ENCODE peak calls at places on chromosomes 3 and 15, in six cellular contexts. O is Karpas-422; V is upper lobe of left lung; C is CD8-positive, alpha-beta memory T cell; Z is WERI-Rb-1; B is right atrium auricular region. D is an unnamed sample.

GRCh38 chr15:60358935-60359672 is 38.7 kb downstream of the ANXA2 start:
- DNase-seq in O (no peak), V (no peak), B (no peak), Z (no peak), C (no peak), D (no peak)

GRCh38 chr3:194204036-194204792 is 68.3 kb downstream of the HES1 start:
- DNase-seq in V (no peak), Z (no peak), B (no peak), O (no peak), C (no peak), D (peak)

GRCh38 chr3:111764645-111765091 is 94.4 kb upstream of the PHLDB2 start:
- DNase-seq in B (no peak), C (no peak), V (no peak), Z (no peak), O (no peak), D (no peak)

GRCh38 chr15:43251185-43251862 is 15.4 kb downstream of the TGM5 start:
- DNase-seq in O (no peak), B (no peak), Z (no peak), V (no peak), C (no peak), D (no peak)

GRCh38 chr3:30135190-30135589 is 471.2 kb upstream of the TGFBR2 start:
- DNase-seq in B (no peak), C (no peak), Z (no peak), O (no peak), V (no peak), D (no peak)

GRCh38 chr15:56244811-56245576 is 1.3 kb upstream of the RFX7 start:
- DNase-seq in O (peak), V (no peak), Z (peak), C (peak), B (no peak), D (peak)

GRCh38 chr3:27507515-27508266 is 23.5 kb upstream of the SLC4A7 start:
- DNase-seq in B (no peak), C (no peak), V (peak), O (peak), Z (no peak), D (no peak)

GRCh38 chr15:93477721-93478120 is 388.7 kb upstream of the RGMA start:
- DNase-seq in V (peak), C (no peak), Z (no peak), O (no peak), B (no peak), D (peak)

GRCh38 chr15:59208850-59209249 is 2.2 kb downstream of the LDHAL6B start:
- DNase-seq in C (no peak), O (no peak), B (no peak), Z (no peak), V (no peak), D (no peak)

GRCh38 chr15:58477228-58477627 is 45.4 kb downstream of the LIPC start:
- DNase-seq in O (no peak), B (no peak), Z (no peak), C (no peak), V (no peak), D (no peak)

GRCh38 chr15:94968133-94968532 is 736.8 kb downstream of the MCTP2 start:
- DNase-seq in B (no peak), V (no peak), C (no peak), O (no peak), Z (no peak), D (no peak)

GRCh38 chr3:189967254-189967865 is 153.3 kb downstream of the P3H2 start:
- DNase-seq in O (peak), Z (no peak), V (no peak), C (peak), B (no peak), D (no peak)

GRCh38 chr3:184727357-184728060 is 15.6 kb upstream of the MAGEF1 start:
- DNase-seq in B (peak), C (peak), O (peak), Z (peak), V (peak), D (no peak)

GRCh38 chr15:58377193-58377592 is 54.6 kb upstream of the LIPC start:
- DNase-seq in V (no peak), C (no peak), O (no peak), B (no peak), Z (no peak), D (no peak)

GRCh38 chr15:76973906-76974305 is 21.0 kb upstream of the PSTPIP1 start:
- DNase-seq in C (no peak), Z (no peak), V (no peak), B (no peak), O (no peak), D (no peak)

GRCh38 chr3:55343486-55344357 is 143.4 kb downstream of the WNT5A start:
- DNase-seq in Z (no peak), V (no peak), O (no peak), B (no peak), C (no peak), D (no peak)

GRCh38 chr15:63041402-63041977 is 1.1 kb upstream of the TPM1 start:
- DNase-seq in B (no peak), Z (no peak), V (no peak), O (no peak), C (no peak), D (no peak)
- H3K4me3 ChIP-seq in B (peak), Z (peak), V (peak), O (no peak), C (no peak), D (peak)

GRCh38 chr3:17752851-17753250 is 10.4 kb upstream of the TBC1D5 start:
- DNase-seq in O (no peak), Z (no peak), B (no peak), V (no peak), C (no peak), D (no peak)

GRCh38 chr3:17755836-17756235 is 13.4 kb upstream of the TBC1D5 start:
- DNase-seq in B (no peak), V (no peak), C (no peak), Z (no peak), O (no peak), D (no peak)

GRCh38 chr3:17752441-17752840 is 10.0 kb upstream of the TBC1D5 start:
- DNase-seq in B (no peak), Z (no peak), O (no peak), V (no peak), C (no peak), D (no peak)

GRCh38 chr3:17749705-17750293 is 7.4 kb upstream of the TBC1D5 start:
- DNase-seq in O (no peak), C (no peak), B (no peak), Z (no peak), V (no peak), D (no peak)

GRCh38 chr3:17753271-17753992 is 11.0 kb upstream of the TBC1D5 start:
- DNase-seq in V (no peak), B (no peak), C (no peak), Z (no peak), O (no peak), D (no peak)
- H3K27ac ChIP-seq in V (no peak), B (no peak), C (no peak), Z (no peak), O (no peak), D (no peak)

GRCh38 chr3:174016186-174016585 is 618.6 kb downstream of the NLGN1 start:
- DNase-seq in B (no peak), C (no peak), Z (no peak), V (no peak), O (no peak), D (no peak)

GRCh38 chr3:174010902-174011301 is 613.4 kb downstream of the NLGN1 start:
- DNase-seq in Z (no peak), V (no peak), C (no peak), B (no peak), O (no peak), D (no peak)
- H3K4me3 ChIP-seq in Z (no peak), V (no peak), C (no peak), B (no peak), O (no peak), D (no peak)

DNA sequence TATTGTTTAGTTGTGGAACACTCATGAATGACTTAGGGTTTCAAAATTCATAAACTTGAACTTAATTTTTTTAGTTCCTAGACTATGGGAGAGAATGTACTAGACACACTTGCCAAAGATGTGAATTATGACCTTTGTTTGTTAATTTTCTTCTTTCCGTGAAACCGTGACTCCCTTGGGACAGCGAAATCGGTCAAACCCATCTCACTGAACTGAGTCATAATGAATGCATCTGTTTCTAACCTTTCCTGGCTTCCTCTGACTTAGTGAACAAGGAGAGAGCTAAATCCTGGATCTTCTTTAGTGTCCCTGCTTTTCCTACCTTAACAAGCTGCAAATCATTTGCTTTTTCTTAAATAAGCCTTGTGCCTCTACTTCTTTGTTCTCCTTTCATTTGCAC is 85.5 kb downstream of the LARS2 start:
- DNase-seq in O (no peak), B (no peak), Z (no peak), V (no peak), C (no peak), D (no peak)
- H3K27ac ChIP-seq in O (no peak), B (no peak), Z (no peak), V (no peak), C (no peak), D (no peak)

D was measured in lower lobe of right lung.